ENCODE peak calls at places on chromosomes 2 and 18, in nine cellular contexts. U is endothelial cell of umbilical vein, W is GM23248, S is tibial artery, X is aorta, D is NT2/D1, Z is endodermal cell, R is pancreas, F is cardiac muscle cell. M is an unnamed sample.

GRCh38 chr18:57210711-57211411 is 64.0 kb downstream of the BOD1L2 start:
- DNase-seq in W (no peak), S (no peak), R (no peak), D (no peak), X (no peak), F (no peak), Z (no peak), U (no peak), M (no peak)

GRCh38 chr18:58321986-58322385 is 278.0 kb downstream of the NEDD4L start:
- DNase-seq in D (no peak), F (peak; percentile 47), W (peak; percentile 94), U (peak; percentile 65), R (peak; percentile 64), S (peak; percentile 69), Z (peak; percentile 73), X (no peak), M (peak; percentile 61)

GRCh38 chr2:124970065-124970464 is 945.0 kb downstream of the CNTNAP5 start:
- DNase-seq in U (no peak), D (no peak), R (no peak), S (no peak), F (no peak), X (no peak), Z (no peak), W (no peak), M (no peak)

GRCh38 chr2:217151509-217152206 is 291.8 kb upstream of the TNP1 start:
- DNase-seq in R (no peak), X (no peak), Z (no peak), F (no peak), D (no peak), S (no peak), U (no peak), W (no peak), M (no peak)

GRCh38 chr18:45839415-45840395 is 14.2 kb downstream of the SIGLEC15 start:
- DNase-seq in S (no peak), W (peak; percentile 90), D (peak; percentile 15), X (no peak), R (no peak), F (peak; percentile 66), Z (peak; percentile 86), U (peak; percentile 70), M (no peak)

GRCh38 chr2:216985658-216986141 is 125.8 kb upstream of the TNP1 start:
- DNase-seq in X (no peak), Z (peak; percentile 84), F (no peak), D (no peak), S (no peak), U (no peak), R (no peak), W (no peak), M (no peak)

GRCh38 chr18:72640552-72640951 is 96.4 kb upstream of the CBLN2 start:
- DNase-seq in U (no peak), W (no peak), Z (no peak), X (no peak), D (no peak), F (no peak), S (no peak), R (no peak), M (no peak)

GRCh38 chr18:5628512-5629255 is 84.9 kb upstream of the EPB41L3 start:
- DNase-seq in D (no peak), R (peak; percentile 76), W (peak; percentile 65), U (peak; percentile 25), Z (peak; percentile 79), F (peak; percentile 78), S (peak; percentile 41), X (peak; percentile 85), M (peak; percentile 76)

GRCh38 chr2:138071720-138072719 is 107.7 kb downstream of the HNMT start:
- DNase-seq in Z (no peak), R (no peak), W (no peak), D (peak; percentile 49), U (no peak), S (no peak), X (no peak), F (no peak), M (no peak)

GRCh38 chr2:176931588-176932563 is 280.7 kb upstream of the HNRNPA3 start:
- DNase-seq in X (no peak), R (no peak), F (no peak), Z (no peak), S (no peak), D (no peak), W (peak; percentile 30), U (peak; percentile 27), M (no peak)

GRCh38 chr2:229268626-229269025 is 2.5 kb downstream of the PID1 start:
- DNase-seq in Z (no peak), S (no peak), R (no peak), F (no peak), D (no peak), U (no peak), W (peak; percentile 49), X (no peak), M (no peak)
- H3K4me3 ChIP-seq in Z (no peak overlapping the region), S (peak overlapping the region; percentile 75), R (no peak overlapping the region), F (no peak overlapping the region), D (no peak overlapping the region), U (no peak overlapping the region), W (peak overlapping the region; percentile 43), X (peak overlapping the region; percentile 36), M (peak overlapping the region; percentile 81)

GRCh38 chr2:159000072-159000471 is 31.6 kb downstream of the TANC1 start:
- DNase-seq in X (no peak), F (no peak), U (no peak), Z (no peak), R (no peak), W (no peak), D (no peak), S (no peak), M (no peak)

GRCh38 chr2:158998486-158999248 is 30.2 kb downstream of the TANC1 start:
- DNase-seq in S (no peak), U (peak; percentile 86), R (no peak), Z (no peak), F (no peak), D (no peak), W (peak; percentile 44), X (no peak), M (no peak)

GRCh38 chr2:158996378-158996993 is 28.0 kb downstream of the TANC1 start:
- DNase-seq in Z (no peak), U (no peak), W (no peak), D (no peak), R (no peak), F (no peak), X (no peak), S (no peak), M (no peak)

GRCh38 chr2:158997037-158997785 is 28.8 kb downstream of the TANC1 start:
- DNase-seq in X (no peak), D (no peak), R (no peak), F (no peak), Z (no peak), S (no peak), W (no peak), U (peak; percentile 48), M (no peak)

GRCh38 chr2:158999458-158999857 is 31.0 kb downstream of the TANC1 start:
- DNase-seq in Z (no peak), U (peak; percentile 81), F (no peak), D (no peak), R (no peak), S (no peak), W (peak; percentile 67), X (no peak), M (no peak)
- H3K4me1 ChIP-seq in Z (peaks cover 33% of the 10 kb centered on the region), U (peaks cover 41% of the 10 kb centered on the region), F (peaks cover 60% of the 10 kb centered on the region), D (peaks cover 3% of the 10 kb centered on the region), R (peaks cover 13% of the 10 kb centered on the region), S (peaks cover 33% of the 10 kb centered on the region), W (peaks cover 39% of the 10 kb centered on the region), X (no peaks in the 10 kb centered on the region), M (peaks cover 64% of the 10 kb centered on the region)

GRCh38 chr2:239252433-239253200 is 148.2 kb downstream of the HDAC4 start:
- DNase-seq in Z (no peak), R (peak; percentile 58), U (peak; percentile 75), X (peak; percentile 89), D (no peak), F (no peak), S (no peak), W (peak; percentile 70), M (peak; percentile 76)
- H3K4me3 ChIP-seq in Z (no peak overlapping the region), R (no peak overlapping the region), U (no peak overlapping the region), X (no peak overlapping the region), D (no peak overlapping the region), F (no peak overlapping the region), S (no peak overlapping the region), W (peak overlapping the region; percentile 13), M (no peak overlapping the region)

DNA sequence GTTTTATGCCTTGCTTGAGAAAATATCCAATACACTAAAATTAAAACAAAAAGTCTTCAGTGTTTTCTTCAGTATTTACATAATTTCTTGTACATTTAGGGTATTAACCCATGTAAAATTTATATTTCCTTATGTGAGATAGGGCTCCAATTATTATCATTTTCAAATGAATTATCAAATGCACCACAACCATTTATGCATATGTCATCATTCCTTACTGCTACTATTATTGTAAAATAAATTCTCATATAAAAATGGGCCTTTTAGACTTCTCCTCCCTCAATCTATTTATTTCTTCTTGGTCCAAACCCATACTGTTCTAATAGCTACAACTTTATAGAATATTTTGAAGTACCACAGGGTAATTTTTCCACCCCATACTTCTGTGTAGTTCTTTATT is 175.3 kb upstream of the LYPD1 start:
- DNase-seq in U (no peak), F (no peak), Z (no peak), X (no peak), R (no peak), W (no peak), D (no peak), S (no peak), M (no peak)
- H3K4me1 ChIP-seq in U (no peaks in the 10 kb centered on the region), F (no peaks in the 10 kb centered on the region), Z (no peaks in the 10 kb centered on the region), X (no peaks in the 10 kb centered on the region), R (no peaks in the 10 kb centered on the region), W (no peaks in the 10 kb centered on the region), D (no peaks in the 10 kb centered on the region), S (no peaks in the 10 kb centered on the region), M (no peaks in the 10 kb centered on the region)

DNA sequence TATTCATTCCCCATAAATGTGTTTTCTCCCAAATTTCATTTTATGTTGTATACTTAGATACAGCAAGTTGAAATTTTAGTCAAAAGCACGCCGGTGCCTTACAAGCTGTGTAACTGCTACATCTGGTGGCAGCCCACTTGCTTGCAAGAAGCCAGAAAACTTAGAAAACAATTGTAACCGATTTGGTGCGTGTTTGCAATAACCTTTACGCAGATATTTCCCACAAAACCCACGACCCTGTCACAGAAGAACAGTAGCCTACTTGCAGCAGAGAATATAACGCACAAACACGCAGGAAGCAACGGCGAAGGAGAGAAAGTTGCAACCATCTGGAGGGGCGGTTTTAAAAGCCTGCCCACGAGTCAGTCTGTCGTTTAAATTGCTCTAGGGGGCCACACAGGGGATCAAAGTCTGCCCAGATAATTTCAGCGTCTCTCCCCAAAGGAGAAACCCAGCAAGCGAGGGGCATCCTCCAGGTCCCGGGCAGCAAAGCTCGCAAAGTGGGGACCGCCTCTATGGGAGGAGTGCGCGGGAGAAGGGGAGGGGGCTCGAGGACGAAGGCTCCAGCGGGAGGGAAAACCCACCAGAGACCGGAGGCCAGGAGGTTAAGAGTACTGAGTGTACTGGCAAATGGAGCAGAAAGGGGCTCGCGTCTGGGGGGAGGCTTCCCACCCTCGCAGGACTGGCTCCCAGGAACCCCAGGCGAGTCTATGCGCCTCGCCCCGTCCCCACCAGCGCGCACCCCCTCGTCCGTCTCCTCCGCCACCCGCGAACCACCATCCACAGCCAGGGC is 1.2 kb downstream of the TLK1 start:
- DNase-seq in F (peak; percentile 66), X (peak; percentile 82), D (no peak), S (peak; percentile 45), W (peak; percentile 85), R (peak; percentile 71), U (peak; percentile 83), Z (peak; percentile 80), M (peak; percentile 51)
- H3K4me3 ChIP-seq in F (peak overlapping the region; percentile 99), X (peak overlapping the region; percentile 96), D (peak overlapping the region; percentile 94), S (peak overlapping the region; percentile 98), W (peak overlapping the region; percentile 87), R (peak overlapping the region; percentile 66), U (peak overlapping the region; percentile 97), Z (peak overlapping the region; percentile 95), M (peak overlapping the region; percentile 78)

M was measured in lower lobe of right lung.